ENCODE peak calls at places on chromosomes 7 and 10, in four cellular contexts. F is fibroblast of lung, P is AG04450, V is bronchial epithelial cell. M is an unnamed sample.

GRCh38 chr10:58275908-58276307 is 6.9 kb downstream of the CISD1 start:
- DNase-seq in F (peak), P (no peak), V (no peak), M (peak)

GRCh38 chr7:67021260-67021659 is 24.6 kb downstream of the TYW1 start:
- DNase-seq in P (no peak), F (no peak), V (no peak), M (no peak)

GRCh38 chr10:50322075-50322474 is 70.8 kb upstream of the ASAH2 start:
- DNase-seq in P (no peak), F (peak), V (peak), M (peak)

GRCh38 chr7:106535234-106536026 is 125.5 kb downstream of the CCDC71L start:
- DNase-seq in V (no peak), P (no peak), F (no peak), M (peak)

GRCh38 chr10:126935263-126935946 is 30.2 kb downstream of the DOCK1 start:
- DNase-seq in F (no peak), V (peak), P (no peak), M (peak)

GRCh38 chr7:98091061-98091460 is 15.6 kb upstream of the LMTK2 start:
- DNase-seq in P (no peak), V (peak), F (no peak), M (no peak)

GRCh38 chr10:92760609-92761008 is 70.9 kb downstream of the HHEX start:
- DNase-seq in P (peak), V (peak), F (peak), M (peak)

GRCh38 chr7:93053209-93053945 is 64.4 kb downstream of the SAMD9 start:
- DNase-seq in V (no peak), F (no peak), P (no peak), M (no peak)

GRCh38 chr7:129271500-129272355 is 46.9 kb downstream of the AHCYL2 start:
- DNase-seq in V (peak), P (peak), F (peak), M (peak)

GRCh38 chr10:36086976-36087726 is 445.1 kb upstream of the FZD8 start:
- DNase-seq in V (peak), P (no peak), F (no peak), M (no peak)

GRCh38 chr7:151838861-151839381 is 38.0 kb downstream of the PRKAG2 start:
- DNase-seq in V (peak), F (no peak), P (no peak), M (no peak)

GRCh38 chr7:137508437-137509175 is 165.1 kb upstream of the PTN start:
- DNase-seq in P (peak), V (peak), F (peak), M (peak)

GRCh38 chr10:69734797-69735468 is 66.8 kb upstream of the COL13A1 start:
- DNase-seq in V (no peak), F (no peak), P (no peak), M (no peak)

GRCh38 chr7:80134536-80135305 is at the start of gene GNAI1:
- DNase-seq in V (peak), F (peak), P (no peak), M (peak)

GRCh38 chr10:31936933-31937332 is 8.3 kb upstream of the ARHGAP12 start:
- DNase-seq in P (no peak), V (peak), F (no peak), M (peak)

GRCh38 chr7:66930341-66930740 is 9.3 kb downstream of the TMEM248 start:
- DNase-seq in P (no peak), F (peak), V (peak), M (peak)

GRCh38 chr10:924524-924859 is 7.0 kb downstream of the LARP4B start:
- DNase-seq in V (no peak), F (no peak), P (no peak), M (no peak)
- TF ChIP-seq CTCF in V (no peak), F (no peak), P (no peak), M (no peak)

DNA sequence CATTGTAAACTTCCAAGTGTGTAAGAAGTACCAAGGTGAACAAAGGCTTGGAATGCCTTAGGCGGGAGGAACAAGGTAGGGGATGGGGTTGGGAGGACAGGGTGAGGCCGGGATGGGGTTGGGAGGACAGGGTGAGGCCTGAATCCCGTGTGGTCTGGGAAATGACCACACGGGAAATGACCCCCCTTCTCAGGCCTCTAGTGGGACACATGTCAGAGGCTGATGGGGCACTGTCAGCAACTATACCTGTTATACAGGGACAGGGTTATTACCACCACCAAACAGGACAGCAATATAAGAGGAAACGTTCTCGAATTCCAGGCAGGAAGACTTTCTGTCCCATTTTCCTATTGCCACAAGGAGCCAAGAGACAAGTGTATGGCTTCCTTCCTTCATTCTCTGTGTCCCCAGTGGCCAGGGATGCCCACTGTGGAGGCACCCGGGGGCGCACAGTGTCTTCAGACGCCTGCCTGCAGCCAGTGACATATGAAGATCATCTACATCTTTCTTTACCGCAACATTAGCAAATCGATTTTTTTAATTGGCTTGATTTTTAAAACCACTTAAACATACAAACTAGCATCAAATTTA is 1.3 kb downstream of the MKI67 start:
- DNase-seq in F (no peak), V (no peak), P (no peak), M (no peak)
- H3K4me3 ChIP-seq in F (peak), V (no peak), P (peak), M (peak)

GRCh38 chr7:127152423-127152822 is 100.3 kb downstream of the GRM8 start:
- DNase-seq in P (no peak), V (no peak), F (no peak), M (no peak)

GRCh38 chr7:127153315-127153714 is 99.4 kb downstream of the GRM8 start:
- DNase-seq in F (no peak), P (no peak), V (no peak), M (no peak)

GRCh38 chr7:127151379-127151778 is 101.4 kb downstream of the GRM8 start:
- DNase-seq in V (no peak), P (no peak), F (no peak), M (no peak)

GRCh38 chr7:127154101-127154500 is 98.6 kb downstream of the GRM8 start:
- DNase-seq in V (no peak), F (no peak), P (no peak), M (no peak)

DNA sequence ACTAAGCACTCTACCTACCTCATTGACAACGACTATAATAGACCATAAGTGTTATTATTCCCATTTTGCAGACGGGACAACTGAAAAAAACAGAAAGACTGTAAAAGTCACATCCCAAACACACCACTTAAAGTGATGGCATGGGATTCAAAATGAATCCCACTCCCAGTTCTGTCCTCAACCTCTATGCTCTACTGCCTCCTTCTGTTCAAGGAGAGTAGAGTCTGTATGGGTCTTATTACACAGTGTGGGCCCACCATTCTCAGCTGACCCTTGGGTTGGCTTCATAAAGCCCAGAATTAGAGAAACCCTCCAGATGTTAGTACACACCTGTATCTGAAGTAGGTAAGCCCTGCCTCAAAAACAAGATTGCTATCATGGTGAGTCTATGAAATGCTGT is 102.2 kb downstream of the GRM8 start:
- DNase-seq in F (no peak), V (no peak), P (no peak), M (no peak)
- TF ChIP-seq CTCF in F (no peak), V (no peak), P (no peak), M (no peak)

DNA sequence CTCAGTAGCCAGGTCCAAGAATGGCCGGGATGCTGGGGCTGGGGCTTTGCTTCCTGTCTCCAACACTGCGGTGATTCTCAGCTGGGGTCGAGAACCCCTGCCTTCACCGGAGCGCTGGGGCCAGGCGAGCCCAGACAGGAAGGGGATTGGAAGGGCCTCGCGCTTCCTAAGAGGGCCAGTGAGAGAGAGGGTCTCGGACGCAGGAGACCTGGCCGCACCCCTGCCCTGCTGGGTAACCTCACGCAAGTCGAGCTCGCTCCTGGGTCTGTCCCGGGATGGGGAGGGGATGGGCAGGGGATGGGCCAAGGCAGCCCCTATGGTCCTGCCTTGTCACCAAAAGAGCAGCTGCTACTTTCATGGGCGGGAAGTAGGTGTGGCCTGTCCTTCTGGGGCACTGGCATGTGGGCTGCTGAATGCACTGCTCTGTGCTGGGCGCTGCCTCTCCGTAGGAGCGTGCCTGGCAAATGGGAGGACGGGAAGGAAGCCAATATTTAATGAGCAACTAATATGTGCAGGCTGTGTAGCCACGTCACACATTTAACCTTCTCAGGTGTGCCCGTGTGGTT is 20.0 kb downstream of the KCNK18 start:
- DNase-seq in V (no peak), F (no peak), P (no peak), M (no peak)
- H3K4me3 ChIP-seq in V (peak), F (peak), P (peak), M (peak)